ENCODE peak calls at places on chromosome 11, in ten cellular contexts. S is HCT116, I is sigmoid colon, G is breast epithelium, R is suprapubic skin, Z is prostate gland, M is K562, P is stomach, H is upper lobe of left lung, T is transverse colon. B is an unnamed sample. For H3K9me3, the result is how much of the 10 kb centered on the place peaks cover.

GRCh38 chr11:110125632-110126031 is 32.4 kb downstream of the ZC3H12C start:
- DNase-seq in S (no peak), I (no peak), G (no peak), R (no peak), Z (no peak), M (no peak), P (no peak), H (no peak), T (no peak), B (no peak)

GRCh38 chr11:27673979-27674663 is 26.1 kb downstream of the BDNF start:
- DNase-seq in S (no peak), I (no peak), G (no peak), R (no peak), Z (no peak), M (no peak), P (no peak), H (no peak), T (no peak), B (no peak)

GRCh38 chr11:749731-750130 is 2.5 kb downstream of the TALDO1 start:
- DNase-seq in S (no peak), I (no peak), G (no peak), R (no peak), Z (no peak), M (no peak), P (no peak), H (no peak), T (no peak), B (no peak)

GRCh38 chr11:9625158-9625557 is 38.7 kb upstream of the SWAP70 start:
- DNase-seq in S (no peak), I (no peak), G (no peak), R (no peak), Z (peak), M (no peak), P (no peak), H (no peak), T (no peak), B (no peak)

GRCh38 chr11:14908214-14908880 is 16.3 kb upstream of the CYP2R1 start:
- DNase-seq in S (peak), I (no peak), G (no peak), R (no peak), Z (peak), M (peak), P (no peak), H (no peak), T (peak), B (no peak)

GRCh38 chr11:119130662-119131061 is 9.3 kb downstream of the HINFP start:
- DNase-seq in S (no peak), I (no peak), G (no peak), R (no peak), Z (no peak), M (no peak), P (no peak), H (no peak), T (no peak), B (no peak)

GRCh38 chr11:72925656-72926055 is 111.4 kb downstream of the ATG16L2 start:
- DNase-seq in S (no peak), I (no peak), G (no peak), R (no peak), Z (no peak), M (no peak), P (no peak), H (peak), T (no peak), B (no peak)

GRCh38 chr11:1643146-1643690 is 13.6 kb downstream of the KRTAP5-5 start:
- DNase-seq in S (no peak), I (peak), G (peak), R (no peak), Z (no peak), M (no peak), P (no peak), H (peak), T (no peak), B (peak)

GRCh38 chr11:2584812-2585565 is 114.8 kb downstream of the KCNQ1OT1 start:
- DNase-seq in S (no peak), I (peak), G (no peak), R (peak), Z (no peak), M (no peak), P (peak), H (peak), T (no peak), B (peak)

GRCh38 chr11:13261600-13262061 is 16.0 kb upstream of the BMAL1 start:
- DNase-seq in S (peak), I (no peak), G (no peak), R (no peak), Z (no peak), M (no peak), P (no peak), H (no peak), T (no peak), B (no peak)

GRCh38 chr11:70668204-70669202 is 270.2 kb downstream of the CTTN start:
- DNase-seq in S (no peak), I (no peak), G (no peak), R (no peak), Z (no peak), M (no peak), P (no peak), H (no peak), T (no peak), B (no peak)

GRCh38 chr11:126212089-126212660 is 593 bp downstream of the FAM118B start:
- DNase-seq in S (no peak), I (no peak), G (no peak), R (no peak), Z (no peak), M (no peak), P (no peak), H (no peak), T (no peak), B (no peak)

GRCh38 chr11:111886844-111887243 is 7.5 kb downstream of the CFAP68 start:
- DNase-seq in S (no peak), I (no peak), G (no peak), R (no peak), Z (no peak), M (no peak), P (no peak), H (no peak), T (no peak), B (no peak)

GRCh38 chr11:100719362-100719761 is 32.3 kb downstream of the ARHGAP42 start:
- DNase-seq in S (no peak), I (no peak), G (no peak), R (no peak), Z (no peak), M (no peak), P (no peak), H (no peak), T (no peak), B (no peak)

GRCh38 chr11:130798280-130798679 is 118.0 kb downstream of the SNX19 start:
- DNase-seq in S (no peak), I (no peak), G (no peak), R (no peak), Z (no peak), M (no peak), P (no peak), H (no peak), T (no peak), B (no peak)

GRCh38 chr11:72154816-72155215 is 19.3 kb downstream of the FOLR3 start:
- DNase-seq in S (no peak), I (no peak), G (no peak), R (no peak), Z (no peak), M (no peak), P (no peak), H (no peak), T (no peak), B (no peak)

GRCh38 chr11:47348859-47349258 is 3.6 kb downstream of the MYBPC3 start:
- DNase-seq in S (peak), I (no peak), G (no peak), R (no peak), Z (no peak), M (no peak), P (no peak), H (no peak), T (no peak), B (no peak)

GRCh38 chr11:60880189-60880588 is 12.8 kb downstream of the ZP1 start:
- DNase-seq in S (no peak), I (no peak), G (no peak), R (no peak), Z (no peak), M (no peak), P (no peak), H (no peak), T (no peak), B (no peak)

GRCh38 chr11:86571273-86571948 is 101.0 kb downstream of the ME3 start:
- DNase-seq in S (peak), I (no peak), G (no peak), R (no peak), Z (no peak), M (peak), P (no peak), H (no peak), T (peak), B (no peak)

DNA sequence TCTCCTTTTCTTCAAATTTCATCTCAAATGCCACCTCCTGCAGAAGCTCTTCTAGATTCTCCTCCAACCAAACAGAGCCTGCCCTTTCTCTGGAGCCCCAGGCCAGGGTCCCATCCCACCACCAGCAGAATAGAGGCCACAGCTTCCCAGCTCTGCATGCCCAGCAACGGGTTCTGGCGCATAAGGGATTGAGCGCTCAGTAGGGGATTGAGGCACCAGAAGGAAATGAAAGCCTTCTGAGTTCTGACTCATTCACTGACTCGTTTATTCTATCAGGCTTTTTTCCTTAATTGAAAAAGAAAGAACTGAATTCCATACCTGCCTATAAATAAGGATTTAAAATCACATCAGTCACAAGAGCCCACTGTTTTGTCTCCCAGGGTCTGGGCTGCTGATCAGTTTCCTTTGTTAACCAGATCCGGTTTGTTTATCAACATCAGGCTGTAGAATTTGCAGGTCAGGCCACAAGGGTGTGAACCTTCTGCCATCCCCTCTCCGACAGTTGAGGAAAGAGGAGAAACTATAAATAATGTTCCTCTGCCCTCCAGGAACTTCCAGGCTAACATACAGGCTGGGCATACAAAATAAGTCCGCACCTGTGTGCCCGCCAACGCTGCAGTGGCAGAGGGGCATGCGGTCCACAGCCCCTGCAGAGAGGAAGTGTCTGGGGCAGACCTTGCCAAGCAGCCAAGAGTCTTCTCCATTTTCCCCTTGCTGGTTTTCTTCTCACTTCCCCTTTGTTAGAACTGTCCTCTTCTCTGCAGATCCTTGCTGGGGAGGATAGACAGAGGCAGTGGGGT is 63.5 kb upstream of the PRDM11 start:
- DNase-seq in S (no peak), I (no peak), G (no peak), R (no peak), Z (no peak), M (no peak), P (no peak), H (peak), T (no peak), B (peak)
- H3K4me3 ChIP-seq in S (no peak), I (no peak), G (no peak), R (no peak), Z (no peak), M (no peak), P (no peak), H (no peak), T (no peak), B (no peak)

GRCh38 chr11:129141748-129142475 is 50.2 kb downstream of the ARHGAP32 start:
- DNase-seq in S (no peak), I (no peak), G (no peak), R (no peak), Z (no peak), M (no peak), P (no peak), H (no peak), T (no peak), B (no peak)
- TF ChIP-seq POLR2AphosphoS5 in S (no peak), I (no peak), G (no peak), R (no peak), Z (no peak), M (no peak), P (no peak), H (no peak), T (no peak), B (no peak)

GRCh38 chr11:65589444-65590239 is 6.0 kb downstream of the KCNK7 start:
- DNase-seq in S (no peak), I (peak), G (no peak), R (no peak), Z (no peak), M (peak), P (no peak), H (peak), T (peak), B (peak)
- H3K9me3 ChIP-seq in S (under half), I (under half), G (under half), R (under half), Z (under half), M (under half), P (under half), H (under half), T (under half), B (under half)

GRCh38 chr11:114293201-114293711 is 2.9 kb upstream of the NNMT start:
- DNase-seq in S (no peak), I (no peak), G (no peak), R (no peak), Z (no peak), M (no peak), P (no peak), H (no peak), T (no peak), B (no peak)
- H3K4me3 ChIP-seq in S (no peak), I (no peak), G (no peak), R (no peak), Z (no peak), M (no peak), P (no peak), H (no peak), T (no peak), B (no peak)

DNA sequence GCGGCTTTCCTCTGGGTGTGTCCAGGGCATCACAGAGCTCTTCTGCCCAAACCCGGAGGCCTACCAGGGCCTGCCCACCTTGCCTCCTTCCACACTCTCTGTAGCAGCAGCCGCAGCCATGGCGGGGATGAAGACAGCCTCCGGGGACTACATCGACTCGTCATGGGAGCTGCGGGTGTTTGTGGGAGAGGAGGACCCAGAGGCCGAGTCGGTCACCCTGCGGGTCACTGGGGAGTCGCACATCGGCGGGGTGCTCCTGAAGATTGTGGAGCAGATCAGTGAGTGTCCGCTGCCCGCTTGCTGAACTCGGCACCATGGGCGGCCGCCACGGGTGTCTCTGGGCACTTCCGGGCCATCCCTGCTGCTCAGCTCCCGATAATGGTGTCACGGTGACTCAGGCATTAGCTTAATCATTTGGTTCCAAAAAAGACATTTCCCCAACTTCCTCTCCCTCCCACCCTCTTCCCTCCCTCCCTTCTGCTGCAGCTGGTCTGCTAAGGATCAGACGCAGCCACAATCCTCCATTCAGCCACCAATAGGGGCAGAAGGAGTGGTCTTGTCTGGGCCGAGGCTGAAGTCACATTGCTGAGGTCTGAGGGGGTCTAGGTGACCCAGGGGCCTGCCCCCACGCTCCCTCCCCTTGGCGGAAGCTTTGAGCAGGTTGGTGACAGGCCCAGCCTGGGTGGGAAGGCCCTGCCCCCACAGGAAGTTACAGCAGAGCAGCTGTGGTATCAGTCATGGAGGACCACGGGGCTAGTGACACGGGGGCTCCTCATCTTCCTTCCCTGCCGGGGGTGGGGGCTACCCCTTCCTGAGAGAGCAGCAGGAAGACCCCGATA is 945 bp downstream of the FERMT3 start:
- DNase-seq in S (no peak), I (peak), G (no peak), R (peak), Z (no peak), M (peak), P (peak), H (peak), T (peak), B (peak)
- TF ChIP-seq POLR2AphosphoS5 in S (no peak), I (peak), G (no peak), R (no peak), Z (no peak), M (peak), P (peak), H (peak), T (peak), B (peak)

GRCh38 chr11:59336931-59337330 is 21.8 kb upstream of the OR5AN1 start:
- DNase-seq in S (no peak), I (no peak), G (no peak), R (no peak), Z (no peak), M (no peak), P (no peak), H (no peak), T (no peak), B (no peak)

GRCh38 chr11:59336176-59336575 is 22.5 kb upstream of the OR5AN1 start:
- DNase-seq in S (no peak), I (no peak), G (no peak), R (no peak), Z (no peak), M (no peak), P (no peak), H (no peak), T (no peak), B (no peak)
- H3K9me3 ChIP-seq in S (under half), I (under half), G (under half), R (under half), Z (under half), M (under half), P (under half), H (under half), T (under half), B (under half)

GRCh38 chr11:43573233-43573632 is 107.3 kb upstream of the HSD17B12 start:
- DNase-seq in S (peak), I (no peak), G (no peak), R (no peak), Z (no peak), M (peak), P (no peak), H (no peak), T (no peak), B (no peak)
- H3K4me3 ChIP-seq in S (no peak), I (no peak), G (no peak), R (no peak), Z (no peak), M (no peak), P (no peak), H (no peak), T (no peak), B (no peak)

GRCh38 chr11:103942646-103943045 is 93.8 kb upstream of the DDI1 start:
- DNase-seq in S (no peak), I (no peak), G (no peak), R (no peak), Z (no peak), M (no peak), P (no peak), H (no peak), T (no peak), B (no peak)

GRCh38 chr11:103939694-103940093 is 96.7 kb upstream of the DDI1 start:
- DNase-seq in S (no peak), I (no peak), G (no peak), R (no peak), Z (no peak), M (no peak), P (no peak), H (no peak), T (no peak), B (no peak)

GRCh38 chr11:103936059-103936458 is 100.4 kb upstream of the DDI1 start:
- DNase-seq in S (no peak), I (no peak), G (no peak), R (no peak), Z (no peak), M (no peak), P (no peak), H (no peak), T (no peak), B (no peak)

GRCh38 chr11:103944251-103944944 is 92.0 kb upstream of the DDI1 start:
- DNase-seq in S (no peak), I (no peak), G (no peak), R (no peak), Z (no peak), M (no peak), P (no peak), H (no peak), T (no peak), B (no peak)

DNA sequence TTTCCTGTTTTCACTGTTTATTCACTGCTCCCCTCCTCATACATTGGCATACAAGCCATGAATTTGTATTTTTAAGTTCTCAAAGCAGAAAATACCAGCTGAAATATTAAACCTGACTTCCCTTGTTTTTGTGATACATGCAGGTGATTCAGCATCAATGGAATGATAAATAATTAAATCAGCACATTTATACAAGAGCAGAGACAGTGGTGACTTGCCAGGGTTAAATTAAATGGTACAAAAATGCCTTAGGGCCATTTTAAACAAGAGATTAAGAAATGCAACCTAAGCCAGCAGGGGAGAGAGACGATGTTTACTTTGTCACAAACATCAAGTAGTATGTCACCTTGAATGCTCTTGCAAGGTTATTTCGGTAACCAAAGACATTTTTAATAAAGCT is 95.9 kb upstream of the DDI1 start:
- DNase-seq in S (no peak), I (no peak), G (no peak), R (no peak), Z (no peak), M (no peak), P (no peak), H (no peak), T (no peak), B (no peak)
- TF ChIP-seq POLR2AphosphoS5 in S (no peak), I (no peak), G (no peak), R (no peak), Z (peak), M (no peak), P (no peak), H (no peak), T (no peak), B (no peak)

B was measured in spleen.